ENCODE peak calls at places on chromosomes 12 and 14, in four cellular contexts. X is stomach, E is suprapubic skin, W is heart left ventricle. U is an unnamed sample.

GRCh38 chr12:116065561-116065960 is 211.9 kb downstream of the MED13L start:
- DNase-seq in E (no peak), X (no peak), W (no peak), U (no peak)

GRCh38 chr12:20946732-20947131 is 136.2 kb downstream of the SLCO1B3 start:
- DNase-seq in W (no peak), E (no peak), X (no peak), U (peak)

GRCh38 chr14:103385994-103386491 is 828 bp downstream of the MARK3 start:
- DNase-seq in W (peak), E (peak), X (peak), U (peak)

GRCh38 chr12:64780220-64780530 is 21.0 kb upstream of the GNS start:
- DNase-seq in E (no peak), X (no peak), W (no peak), U (no peak)

GRCh38 chr14:24634158-24634557 is at the start of gene GZMB:
- DNase-seq in W (no peak), E (no peak), X (peak), U (no peak)

GRCh38 chr12:79634957-79635471 is 55.8 kb downstream of the PAWR start:
- DNase-seq in E (no peak), W (no peak), X (no peak), U (no peak)

GRCh38 chr14:37198273-37198598 is 499 bp downstream of the MIPOL1 start:
- DNase-seq in E (no peak), W (no peak), X (no peak), U (no peak)

GRCh38 chr12:29350080-29350479 is 30.9 kb downstream of the ERGIC2 start:
- DNase-seq in E (no peak), W (no peak), X (no peak), U (no peak)

GRCh38 chr14:21796912-21797311 is 123.3 kb upstream of the OR4E1 start:
- DNase-seq in X (no peak), E (no peak), W (no peak), U (no peak)

GRCh38 chr12:22658214-22658613 is 33.2 kb downstream of the ETNK1 start:
- DNase-seq in E (no peak), X (no peak), W (no peak), U (no peak)

GRCh38 chr14:68547305-68548193 is 245.3 kb downstream of the ZFP36L1 start:
- DNase-seq in E (peak), W (peak), X (peak), U (peak)

DNA sequence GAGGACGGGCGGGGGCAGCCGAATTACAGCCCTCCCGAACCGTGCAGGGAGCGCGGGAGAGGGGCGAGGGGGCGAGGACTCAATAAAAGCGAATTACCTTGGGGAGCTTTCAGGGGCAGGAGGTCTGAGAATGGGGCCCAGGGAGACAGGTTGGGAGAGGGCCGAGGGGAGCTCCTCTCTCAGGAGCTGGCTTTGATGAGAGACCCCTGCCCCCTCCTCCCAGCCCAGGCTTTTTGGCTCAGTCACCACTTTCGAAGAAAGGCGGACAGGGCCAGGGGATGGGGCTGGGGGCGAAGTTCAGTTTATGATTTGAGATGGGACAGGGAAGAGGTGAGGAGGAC is 783 bp downstream of the HOXC9 start:
- DNase-seq in X (no peak), E (no peak), W (no peak), U (no peak)
- H3K4me3 ChIP-seq in X (peak), E (peak), W (no peak), U (peak)

DNA sequence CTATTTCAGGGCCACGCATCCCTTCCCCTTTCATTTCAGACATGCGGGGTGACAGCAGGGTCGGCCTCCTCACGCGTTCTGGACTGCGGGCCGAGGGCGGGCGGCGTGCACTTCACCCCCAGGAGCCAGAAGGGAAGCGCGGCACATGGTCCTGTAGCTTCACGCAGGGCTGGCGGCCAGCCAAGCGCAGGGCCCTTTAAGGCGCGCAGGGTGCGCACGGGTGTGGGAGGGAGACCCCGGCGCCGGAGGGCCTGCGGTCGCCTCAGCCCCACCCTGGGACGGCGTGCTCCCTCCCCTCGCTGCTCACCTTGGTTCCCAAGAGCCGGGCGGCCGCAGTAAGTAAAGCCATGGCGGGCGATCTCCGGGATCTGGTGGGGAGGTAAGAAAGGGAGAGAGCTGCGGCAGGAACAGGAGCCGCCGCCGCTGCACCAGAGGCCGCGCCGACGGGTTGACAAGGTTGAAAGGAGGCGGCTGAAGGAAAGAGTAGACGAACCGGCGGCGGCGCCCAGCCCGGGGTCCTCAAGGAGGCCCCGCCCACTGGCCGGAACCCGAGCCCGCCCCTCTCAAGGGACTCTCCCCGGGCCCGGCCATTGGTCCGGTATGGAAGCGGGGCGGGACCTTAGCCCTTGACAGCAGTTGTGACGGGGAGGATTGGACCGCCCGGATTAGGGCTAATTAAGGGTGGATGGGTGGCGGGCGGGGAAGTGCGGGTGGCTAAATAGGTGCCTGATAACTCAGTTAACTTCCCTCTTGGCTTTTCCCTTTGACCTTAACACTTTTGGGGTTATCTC is at the start of gene CS:
- DNase-seq in X (peak), W (peak), E (peak), U (peak)
- TF ChIP-seq POLR2A in X (peak), W (peak), E (no peak), U (no peak)

GRCh38 chr14:92108345-92109254 is 2.2 kb upstream of the ATXN3 start:
- DNase-seq in E (no peak), W (no peak), X (no peak), U (peak)
- H3K4me3 ChIP-seq in E (no peak), W (no peak), X (no peak), U (no peak)

DNA sequence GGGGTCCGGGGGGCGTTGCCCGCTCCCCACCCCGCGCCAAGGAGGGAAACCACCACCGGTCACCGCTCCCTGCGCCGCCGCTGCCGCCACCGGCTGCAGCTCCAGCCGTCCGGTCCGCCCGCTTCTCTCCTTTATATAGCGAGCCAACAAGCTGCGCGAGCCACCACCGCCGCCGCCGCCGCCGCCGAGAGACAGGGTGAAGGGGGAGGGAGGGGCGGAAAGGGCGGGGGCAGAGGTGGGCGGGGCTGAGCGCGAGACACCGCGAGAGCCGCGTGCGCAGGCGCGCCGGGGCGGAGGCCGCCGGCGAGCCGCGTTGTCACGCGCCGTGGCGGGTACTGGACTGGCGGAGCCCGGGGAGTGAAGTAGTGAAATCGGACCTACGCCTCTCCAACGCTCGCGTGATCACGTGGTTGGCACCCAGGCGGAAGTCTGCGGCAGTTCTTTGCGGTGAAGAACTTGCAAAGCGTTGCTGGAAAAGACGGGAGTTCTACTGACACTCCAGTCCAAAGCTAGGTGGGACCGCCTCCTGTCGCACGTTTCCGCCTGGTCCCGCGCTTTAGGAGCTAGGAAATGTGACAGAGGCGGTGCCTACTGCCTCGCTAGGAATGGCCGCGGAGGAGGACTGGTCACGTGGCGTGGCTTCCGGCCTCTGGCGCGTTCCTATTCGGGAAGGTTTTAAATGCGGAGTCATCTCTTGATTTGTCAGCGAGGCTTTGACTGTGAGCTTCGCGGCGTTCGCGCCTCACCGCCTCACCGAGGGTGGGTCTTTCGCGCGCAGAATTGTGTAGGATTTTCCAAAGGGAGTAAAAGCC is at the start of gene GTF2A1:
- DNase-seq in X (peak), E (peak), W (peak), U (peak)
- TF ChIP-seq POLR2A in X (peak), E (peak), W (peak), U (peak)

U was measured in testis.